ENCODE peak calls at places on chromosome 15, in seven cellular contexts. G is esophagus squamous epithelium; D is effector CD4-positive, alpha-beta T cell; A is GM04504; T is 8988T; Y is stimulated activated CD4-positive, alpha-beta T cell treated with anti-CD3 and anti-CD28 coated beads, Interleukin-12 subunit alpha, Interleukin-12 subunit beta, amount 100 ng/mL, for 48 hours; P is GM18507. E is an unnamed sample.
A peak's percentile ranks its signal among the peaks of the same experiment; 100 is the strongest.

GRCh38 chr15:78979456-78980320 is 34.8 kb upstream of the CTSH start:
- DNase-seq in P (no peak), Y (peak; percentile 14), T (peak; percentile 52), D (peak; percentile 10), G (no peak), A (peak; percentile 65), E (no peak)

GRCh38 chr15:78290222-78290621 is 9.2 kb downstream of the SKIC8 start:
- DNase-seq in Y (no peak), D (no peak), A (no peak), G (no peak), T (no peak), P (no peak), E (no peak)

GRCh38 chr15:42154576-42155355 is 1.7 kb downstream of the PLA2G4F start:
- DNase-seq in P (no peak), A (no peak), D (no peak), G (no peak), T (no peak), Y (no peak), E (no peak)

GRCh38 chr15:34760909-34761308 is 6.1 kb upstream of the GJD2 start:
- DNase-seq in T (no peak), D (no peak), A (no peak), Y (no peak), G (no peak), P (no peak), E (no peak)

GRCh38 chr15:78033864-78034263 is 43.6 kb downstream of the TBC1D2B start:
- DNase-seq in A (no peak), D (peak; percentile 70), T (no peak), G (no peak), P (no peak), Y (no peak), E (no peak)

GRCh38 chr15:82804575-82804949 is 1.3 kb downstream of the FSD2 start:
- DNase-seq in G (no peak), T (no peak), A (no peak), Y (no peak), P (no peak), D (no peak), E (no peak)

GRCh38 chr15:101264011-101264410 is 12.2 kb upstream of the CHSY1 start:
- DNase-seq in T (no peak), G (no peak), Y (no peak), A (no peak), D (no peak), P (no peak), E (no peak)

GRCh38 chr15:47293763-47294162 is 423.5 kb upstream of the SEMA6D start:
- DNase-seq in A (peak; percentile 73), G (no peak), T (no peak), P (no peak), D (no peak), Y (no peak), E (no peak)

GRCh38 chr15:38652998-38653397 is 88.4 kb upstream of the RASGRP1 start:
- DNase-seq in Y (peak; percentile 23), G (no peak), P (no peak), A (no peak), T (no peak), D (peak; percentile 68), E (no peak)

GRCh38 chr15:101115887-101116680 is 135.8 kb downstream of the CHSY1 start:
- DNase-seq in Y (no peak), G (no peak), A (no peak), P (no peak), D (no peak), T (no peak), E (no peak)

GRCh38 chr15:29685156-29686078 is 136.9 kb downstream of the TJP1 start:
- DNase-seq in T (no peak), G (no peak), D (no peak), Y (no peak), A (no peak), P (no peak), E (no peak)

GRCh38 chr15:99618941-99619411 is 53.2 kb downstream of the MEF2A start:
- DNase-seq in G (no peak), A (no peak), T (no peak), D (no peak), P (no peak), Y (no peak), E (no peak)

GRCh38 chr15:84143753-84144314 is 91.7 kb upstream of the GOLGA6L4 start:
- DNase-seq in G (no peak), Y (no peak), T (no peak), A (no peak), D (no peak), P (no peak), E (no peak)

GRCh38 chr15:54481819-54482218 is 503.6 kb downstream of the UNC13C start:
- DNase-seq in A (no peak), Y (no peak), D (no peak), T (no peak), P (no peak), G (no peak), E (no peak)

GRCh38 chr15:66746231-66746605 is 44.2 kb downstream of the SMAD6 start:
- DNase-seq in G (no peak), T (no peak), D (no peak), Y (no peak), P (no peak), A (no peak), E (no peak)

GRCh38 chr15:40906101-40906946 is 12.1 kb downstream of the VPS18 start:
- DNase-seq in P (peak; percentile 54), T (peak; percentile 66), Y (peak; percentile 76), A (peak; percentile 97), D (peak; percentile 63), G (no peak), E (no peak)

GRCh38 chr15:94582368-94582767 is 351.0 kb downstream of the MCTP2 start:
- DNase-seq in Y (peak; percentile 17), T (no peak), A (no peak), G (no peak), D (no peak), P (peak; percentile 9), E (no peak)

GRCh38 chr15:68768321-68768720 is 52.4 kb downstream of the ANP32A start:
- DNase-seq in Y (no peak), D (no peak), T (no peak), A (no peak), G (no peak), P (no peak), E (no peak)

GRCh38 chr15:96392380-96393208 is 62.1 kb downstream of the NR2F2 start:
- DNase-seq in P (no peak), G (no peak), D (no peak), Y (no peak), T (no peak), A (no peak), E (no peak)

GRCh38 chr15:67103869-67104268 is 38.5 kb downstream of the SMAD3 start:
- DNase-seq in D (no peak), G (no peak), T (no peak), A (no peak), Y (no peak), P (no peak), E (no peak)

GRCh38 chr15:48367483-48367882 is 36.3 kb downstream of the DUT start:
- DNase-seq in Y (no peak), D (no peak), G (no peak), T (no peak), A (no peak), P (no peak), E (no peak)

GRCh38 chr15:85582719-85583089 is 202.3 kb downstream of the AKAP13 start:
- DNase-seq in D (peak; percentile 57), A (no peak), T (no peak), Y (no peak), G (no peak), P (no peak), E (no peak)

GRCh38 chr15:39172380-39173281 is 408.2 kb upstream of the THBS1 start:
- DNase-seq in A (no peak), Y (no peak), T (no peak), P (no peak), G (no peak), D (no peak), E (no peak)

GRCh38 chr15:55289011-55289572 is 521 bp downstream of the RAB27A start:
- DNase-seq in G (no peak), Y (peak; percentile 26), T (peak; percentile 10), D (peak; percentile 21), A (no peak), P (no peak), E (no peak)

GRCh38 chr15:48370460-48370859 is 39.2 kb downstream of the DUT start:
- DNase-seq in P (no peak), T (no peak), A (peak; percentile 59), D (no peak), G (no peak), Y (no peak), E (no peak)

GRCh38 chr15:36644156-36644896 is 64.9 kb downstream of the CDIN1 start:
- DNase-seq in T (no peak), G (no peak), D (no peak), Y (no peak), A (no peak), P (no peak), E (no peak)

GRCh38 chr15:71151061-71151460 is 35.8 kb downstream of the THSD4 start:
- DNase-seq in Y (no peak), D (no peak), T (no peak), P (no peak), G (no peak), A (peak; percentile 10), E (no peak)

GRCh38 chr15:74130849-74131617 is 647 bp downstream of the ISLR2 start:
- DNase-seq in P (no peak), Y (no peak), T (no peak), D (no peak), G (no peak), A (no peak), E (no peak)

GRCh38 chr15:70179309-70179892 is 81.7 kb upstream of the TLE3 start:
- DNase-seq in D (no peak), A (no peak), G (no peak), P (no peak), T (no peak), Y (no peak), E (no peak)

GRCh38 chr15:82664021-82664420 is 16.9 kb upstream of the CPEB1 start:
- DNase-seq in G (no peak), D (no peak), T (no peak), Y (no peak), P (no peak), A (no peak), E (no peak)

GRCh38 chr15:30929064-30929669 is 25.5 kb downstream of the FAN1 start:
- DNase-seq in G (no peak), Y (no peak), T (no peak), A (no peak), D (no peak), P (no peak), E (no peak)

GRCh38 chr15:88878720-88879184 is 16.6 kb downstream of the HAPLN3 start:
- DNase-seq in G (no peak), P (peak; percentile 39), T (peak; percentile 73), Y (no peak), D (no peak), A (peak; percentile 50), E (no peak)

GRCh38 chr15:66153549-66154415 is 99.8 kb downstream of the MEGF11 start:
- DNase-seq in D (no peak), T (no peak), Y (no peak), A (no peak), P (peak; percentile 71), G (no peak), E (no peak)

GRCh38 chr15:39887832-39888231 is 32.2 kb downstream of the GPR176 start:
- DNase-seq in P (no peak), G (no peak), T (no peak), A (peak; percentile 28), Y (no peak), D (no peak), E (no peak)

GRCh38 chr15:62886431-62887071 is 156.0 kb upstream of the TPM1 start:
- DNase-seq in P (no peak), G (no peak), T (no peak), A (no peak), Y (no peak), D (no peak), E (no peak)

GRCh38 chr15:101188517-101189340 is 63.1 kb downstream of the CHSY1 start:
- DNase-seq in T (no peak), A (no peak), D (no peak), Y (no peak), G (no peak), P (no peak), E (no peak)

GRCh38 chr15:89406756-89407650 is 72.4 kb upstream of the POLG start:
- DNase-seq in D (no peak), G (no peak), T (no peak), Y (no peak), A (no peak), P (no peak), E (peak; percentile 1)

E was measured in SIG-M5.